ENCODE peak calls at places on chromosome 7, in eight cellular contexts. K is colonic mucosa, Z is fibroblast of the aortic adventitia, I is IMR-90, P is GM20000, Q is GM13977, V is lower lobe of right lung, G is bronchial epithelial cell. T is an unnamed sample.
A peak's percentile ranks its signal among the peaks of the same experiment; 100 is the strongest.

GRCh38 chr7:63040336-63040735 is 958.3 kb upstream of the ZNF722 start:
- DNase-seq in K (no peak), Z (no peak), I (no peak), P (no peak), Q (no peak), V (no peak), G (no peak), T (no peak)

GRCh38 chr7:3897430-3898385 is 596.7 kb downstream of the SDK1 start:
- DNase-seq in K (no peak), Z (peak; percentile 50), I (peak; percentile 62), P (peak; percentile 49), Q (peak; percentile 38), V (no peak), G (peak; percentile 43), T (no peak)

GRCh38 chr7:55325371-55325792 is 39.8 kb upstream of the LANCL2 start:
- DNase-seq in K (no peak), Z (peak; percentile 97), I (peak; percentile 95), P (no peak), Q (no peak), V (no peak), G (peak; percentile 3), T (no peak)

GRCh38 chr7:79090543-79090942 is 362.9 kb downstream of the MAGI2 start:
- DNase-seq in K (no peak), Z (no peak), I (peak; percentile 55), P (no peak), Q (no peak), V (no peak), G (peak; percentile 23), T (no peak)

GRCh38 chr7:157615101-157615817 is 278.5 kb downstream of the DNAJB6 start:
- DNase-seq in K (no peak), Z (no peak), I (peak; percentile 13), P (no peak), Q (no peak), V (no peak), G (no peak), T (no peak)

GRCh38 chr7:116527521-116527920 is 2.7 kb downstream of the CAV1 start:
- DNase-seq in K (no peak), Z (peak; percentile 37), I (peak; percentile 56), P (no peak), Q (no peak), V (no peak), G (peak; percentile 39), T (no peak)

GRCh38 chr7:105723582-105723981 is 142.3 kb upstream of the EFCAB10 start:
- DNase-seq in K (no peak), Z (no peak), I (no peak), P (no peak), Q (no peak), V (no peak), G (no peak), T (no peak)

GRCh38 chr7:115933463-115933862 is 97.1 kb downstream of the TFEC start:
- DNase-seq in K (no peak), Z (peak; percentile 16), I (no peak), P (no peak), Q (no peak), V (no peak), G (peak; percentile 65), T (no peak)

GRCh38 chr7:73555411-73555982 is 2.0 kb downstream of the BCL7B start:
- DNase-seq in K (no peak), Z (no peak), I (no peak), P (no peak), Q (no peak), V (no peak), G (no peak), T (no peak)

GRCh38 chr7:150685219-150686029 is at the start of gene GIMAP2:
- DNase-seq in K (peak; percentile 38), Z (no peak), I (no peak), P (peak; percentile 60), Q (peak; percentile 49), V (no peak), G (peak; percentile 19), T (no peak)

GRCh38 chr7:101828308-101829020 is 11.0 kb downstream of the CUX1 start:
- DNase-seq in K (no peak), Z (no peak), I (no peak), P (peak; percentile 40), Q (no peak), V (no peak), G (no peak), T (no peak)

GRCh38 chr7:84455788-84456187 is 261.2 kb upstream of the SEMA3A start:
- DNase-seq in K (no peak), Z (peak; percentile 37), I (peak; percentile 30), P (no peak), Q (no peak), V (no peak), G (peak; percentile 61), T (no peak)

GRCh38 chr7:2729043-2729892 is 41.3 kb downstream of the AMZ1 start:
- DNase-seq in K (no peak), Z (no peak), I (peak; percentile 44), P (no peak), Q (no peak), V (no peak), G (peak; percentile 18), T (peak; percentile 50)

GRCh38 chr7:14924398-14924797 is 21.8 kb upstream of the DGKB start:
- DNase-seq in K (no peak), Z (peak; percentile 47), I (no peak), P (no peak), Q (no peak), V (no peak), G (peak; percentile 10), T (no peak)

GRCh38 chr7:68295386-68295785 is 1298.8 kb downstream of the TYW1 start:
- DNase-seq in K (no peak), Z (no peak), I (no peak), P (no peak), Q (no peak), V (no peak), G (no peak), T (no peak)

GRCh38 chr7:159166530-159166929 is 21.9 kb upstream of the VIPR2 start:
- DNase-seq in K (no peak), Z (no peak), I (no peak), P (no peak), Q (no peak), V (no peak), G (no peak), T (no peak)

GRCh38 chr7:18337023-18337422 is 158.5 kb upstream of the HDAC9 start:
- DNase-seq in K (no peak), Z (no peak), I (no peak), P (no peak), Q (no peak), V (no peak), G (no peak), T (no peak)

GRCh38 chr7:155352076-155352752 is 54.5 kb downstream of the INSIG1 start:
- DNase-seq in K (no peak), Z (no peak), I (no peak), P (no peak), Q (no peak), V (peak; percentile 15), G (no peak), T (no peak)

GRCh38 chr7:73746378-73746777 is 7.8 kb upstream of the ABHD11 start:
- DNase-seq in K (no peak), Z (no peak), I (no peak), P (no peak), Q (no peak), V (no peak), G (no peak), T (no peak)

DNA sequence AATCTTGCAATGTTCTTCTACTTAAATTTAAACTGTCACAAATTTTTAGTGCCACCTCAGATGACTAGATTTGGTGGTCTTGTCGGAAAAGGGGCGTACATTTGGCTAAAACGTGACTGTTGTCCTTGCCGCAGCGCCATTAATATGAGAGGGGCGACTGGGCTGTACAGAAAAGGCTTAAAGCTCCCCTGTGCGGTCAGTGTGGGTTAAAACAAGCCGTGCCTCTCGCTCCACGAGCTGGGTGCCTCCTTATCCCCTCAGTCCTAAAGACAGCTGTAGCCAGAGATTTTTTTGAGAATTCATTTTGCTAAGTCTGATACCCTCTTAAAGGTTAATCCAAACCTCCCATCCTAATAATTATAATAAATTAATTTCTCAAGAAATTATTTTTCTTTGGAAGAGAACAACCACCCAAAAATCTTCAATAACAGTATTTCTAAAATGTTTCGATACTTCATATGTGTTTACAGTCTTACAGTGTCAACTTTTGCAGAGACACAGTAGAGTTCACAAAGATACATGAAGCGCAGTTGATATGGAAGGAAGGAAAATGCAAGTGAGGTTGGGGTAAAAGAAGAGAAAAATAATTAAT is 68.6 kb downstream of the C7orf25 start:
- DNase-seq in K (peak; percentile 33), Z (peak; percentile 55), I (peak; percentile 31), P (peak; percentile 29), Q (peak; percentile 26), V (no peak), G (peak; percentile 34), T (no peak)
- TF ChIP-seq CTCF in K (peak; percentile 17), Z (peak; percentile 72), I (peak; percentile 59), P (no peak), Q (peak; percentile 62), V (peak; percentile 67), G (peak; percentile 67), T (peak; percentile 20)

DNA sequence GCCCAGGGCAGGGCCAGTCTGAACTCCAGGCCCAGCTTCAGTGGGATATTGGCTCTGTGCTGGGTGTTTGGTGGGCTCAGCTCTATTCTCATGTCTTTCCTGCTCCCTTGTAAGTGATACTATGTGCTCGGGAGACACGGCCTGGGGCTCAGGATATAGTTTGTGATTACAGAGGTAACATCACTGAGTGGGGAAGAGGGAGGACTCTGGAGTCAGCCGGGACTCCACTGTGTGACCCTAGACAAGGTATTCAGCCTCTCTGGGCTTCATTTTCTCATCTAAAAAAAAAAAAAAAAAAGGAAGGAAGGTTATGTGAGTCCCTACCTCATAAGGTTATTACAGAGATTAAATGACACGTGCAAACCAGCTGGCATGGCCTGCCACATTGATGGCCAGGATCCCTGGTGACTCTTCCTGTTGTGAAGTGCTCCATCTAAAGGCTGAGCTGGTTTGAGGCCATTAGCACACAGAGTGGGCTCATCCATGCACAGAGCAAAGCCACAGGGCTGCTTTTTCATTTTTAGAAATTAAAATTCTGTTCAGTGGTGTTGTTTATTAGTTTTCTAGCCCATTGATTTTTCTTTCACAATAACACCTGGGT is 15.7 kb downstream of the SLC13A4 start:
- DNase-seq in K (no peak), Z (no peak), I (no peak), P (no peak), Q (no peak), V (no peak), G (no peak), T (no peak)
- TF ChIP-seq CTCF in K (no peak), Z (no peak), I (peak; percentile 4), P (no peak), Q (no peak), V (no peak), G (no peak), T (no peak)

GRCh38 chr7:23462846-23463245 is 7.4 kb downstream of the IGF2BP3 start:
- DNase-seq in K (no peak), Z (peak; percentile 75), I (peak; percentile 67), P (peak; percentile 21), Q (peak; percentile 33), V (no peak), G (peak; percentile 57), T (no peak)
- TF ChIP-seq CTCF in K (no peak), Z (peak; percentile 46), I (peak; percentile 50), P (no peak), Q (peak; percentile 42), V (peak; percentile 36), G (peak; percentile 37), T (no peak)

DNA sequence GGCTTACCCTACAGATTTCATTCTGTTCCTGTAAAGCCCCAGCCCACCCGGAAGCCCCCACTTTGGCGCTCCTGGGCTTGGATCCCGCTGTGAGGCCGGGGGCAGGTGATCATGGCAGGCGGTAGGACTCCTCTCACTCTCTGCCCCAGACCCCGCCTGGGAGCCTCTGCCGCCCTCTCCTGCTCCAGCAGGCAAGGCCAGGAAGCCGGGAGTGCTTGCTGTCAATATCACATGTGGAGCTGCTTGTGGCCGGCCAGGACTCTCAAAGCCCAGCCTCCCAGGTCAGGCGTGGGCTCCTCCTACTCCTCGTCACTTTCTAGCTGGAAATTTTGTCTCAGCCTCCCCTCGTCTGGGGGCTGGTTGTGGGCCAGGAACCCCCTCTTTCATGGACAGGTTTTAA is 273.5 kb upstream of the PODXL start:
- DNase-seq in K (no peak), Z (no peak), I (no peak), P (no peak), Q (no peak), V (no peak), G (no peak), T (no peak)
- TF ChIP-seq CTCF in K (no peak), Z (no peak), I (no peak), P (no peak), Q (no peak), V (no peak), G (no peak), T (no peak)